ENCODE peak calls at places on chromosomes 12 and 14, in seven cellular contexts. R is A549, F is psoas muscle, L is bronchial epithelial cell, W is left lung, X is cardiac fibroblast, S is lower leg skin. E is an unnamed sample.

GRCh38 chr12:49133014-49133413 is 1.8 kb upstream of the TUBA1B start:
- DNase-seq in R (no peak), F (no peak), L (no peak), W (no peak), X (no peak), S (no peak), E (no peak)

GRCh38 chr14:53628747-53629146 is 327.9 kb downstream of the BMP4 start:
- DNase-seq in R (no peak), F (no peak), L (no peak), W (no peak), X (no peak), S (no peak), E (no peak)

GRCh38 chr14:94989946-94990345 is 167.4 kb downstream of the DICER1 start:
- DNase-seq in R (no peak), F (no peak), L (peak; percentile 8), W (no peak), X (no peak), S (no peak), E (no peak)

GRCh38 chr14:100653409-100653808 is 66.2 kb upstream of the BEGAIN start:
- DNase-seq in R (no peak), F (no peak), L (no peak), W (no peak), X (no peak), S (no peak), E (no peak)

GRCh38 chr12:23083267-23083666 is 458.3 kb downstream of the ETNK1 start:
- DNase-seq in R (peak; percentile 2), F (no peak), L (peak; percentile 95), W (no peak), X (peak; percentile 27), S (no peak), E (no peak)

GRCh38 chr12:15044461-15044860 is 71.6 kb downstream of the PDE6H start:
- DNase-seq in R (no peak), F (no peak), L (no peak), W (no peak), X (peak; percentile 41), S (no peak), E (no peak)

GRCh38 chr14:89540009-89540829 is 123.2 kb upstream of the FOXN3 start:
- DNase-seq in R (no peak), F (no peak), L (peak; percentile 17), W (no peak), X (peak; percentile 11), S (no peak), E (no peak)

GRCh38 chr12:54591001-54591591 is 2.6 kb upstream of the PPP1R1A start:
- DNase-seq in R (no peak), F (no peak), L (peak; percentile 2), W (no peak), X (peak; percentile 22), S (no peak), E (no peak)

GRCh38 chr14:51341338-51341737 is 101.3 kb downstream of the TMX1 start:
- DNase-seq in R (no peak), F (no peak), L (peak; percentile 79), W (no peak), X (no peak), S (no peak), E (no peak)

GRCh38 chr12:128823916-128824839 is at the start of gene SLC15A4:
- DNase-seq in R (peak; percentile 94), F (peak; percentile 98), L (peak; percentile 73), W (peak; percentile 99), X (peak; percentile 93), S (peak; percentile 94), E (peak; percentile 96)

GRCh38 chr12:6821271-6821673 is 349 bp upstream of the GPR162 start:
- DNase-seq in R (peak; percentile 59), F (peak; percentile 78), L (peak; percentile 29), W (no peak), X (peak; percentile 87), S (peak; percentile 66), E (no peak)

GRCh38 chr14:55701638-55702037 is 121.6 kb downstream of the KTN1 start:
- DNase-seq in R (peak; percentile 33), F (no peak), L (peak; percentile 88), W (no peak), X (no peak), S (no peak), E (no peak)

GRCh38 chr12:66813137-66813867 is 134.4 kb upstream of the GRIP1 start:
- DNase-seq in R (no peak), F (no peak), L (peak; percentile 69), W (no peak), X (no peak), S (no peak), E (no peak)

GRCh38 chr14:85122690-85123089 is 407.3 kb upstream of the FLRT2 start:
- DNase-seq in R (no peak), F (no peak), L (peak; percentile 37), W (no peak), X (peak; percentile 3), S (no peak), E (no peak)

GRCh38 chr12:51326762-51327439 is 2.9 kb upstream of the BIN2 start:
- DNase-seq in R (peak; percentile 42), F (no peak), L (peak; percentile 50), W (no peak), X (peak; percentile 91), S (peak; percentile 37), E (no peak)

GRCh38 chr14:68458840-68459469 is 333.9 kb downstream of the ZFP36L1 start:
- DNase-seq in R (peak; percentile 100), F (peak; percentile 76), L (peak; percentile 95), W (no peak), X (peak; percentile 54), S (no peak), E (no peak)

GRCh38 chr14:51643137-51643536 is 8.6 kb upstream of the FRMD6 start:
- DNase-seq in R (no peak), F (no peak), L (peak; percentile 68), W (no peak), X (no peak), S (no peak), E (no peak)

GRCh38 chr12:130987151-130987931 is 33.6 kb downstream of the ADGRD1 start:
- DNase-seq in R (no peak), F (no peak), L (no peak), W (no peak), X (no peak), S (no peak), E (no peak)

GRCh38 chr12:108884116-108885012 is 4.5 kb downstream of the DAO start:
- DNase-seq in R (peak; percentile 66), F (peak; percentile 66), L (peak; percentile 26), W (peak; percentile 82), X (peak; percentile 32), S (peak; percentile 30), E (peak; percentile 54)

GRCh38 chr14:21300892-21301291 is 21.0 kb downstream of the RPGRIP1 start:
- DNase-seq in R (no peak), F (no peak), L (no peak), W (peak; percentile 80), X (no peak), S (no peak), E (no peak)

GRCh38 chr12:98238513-98238912 is 276.9 kb upstream of the TMPO start:
- DNase-seq in R (no peak), F (no peak), L (peak; percentile 39), W (no peak), X (peak; percentile 62), S (peak; percentile 14), E (no peak)

GRCh38 chr12:12441051-12441807 is 84.4 kb downstream of the BORCS5 start:
- DNase-seq in R (no peak), F (no peak), L (no peak), W (no peak), X (no peak), S (no peak), E (no peak)

DNA sequence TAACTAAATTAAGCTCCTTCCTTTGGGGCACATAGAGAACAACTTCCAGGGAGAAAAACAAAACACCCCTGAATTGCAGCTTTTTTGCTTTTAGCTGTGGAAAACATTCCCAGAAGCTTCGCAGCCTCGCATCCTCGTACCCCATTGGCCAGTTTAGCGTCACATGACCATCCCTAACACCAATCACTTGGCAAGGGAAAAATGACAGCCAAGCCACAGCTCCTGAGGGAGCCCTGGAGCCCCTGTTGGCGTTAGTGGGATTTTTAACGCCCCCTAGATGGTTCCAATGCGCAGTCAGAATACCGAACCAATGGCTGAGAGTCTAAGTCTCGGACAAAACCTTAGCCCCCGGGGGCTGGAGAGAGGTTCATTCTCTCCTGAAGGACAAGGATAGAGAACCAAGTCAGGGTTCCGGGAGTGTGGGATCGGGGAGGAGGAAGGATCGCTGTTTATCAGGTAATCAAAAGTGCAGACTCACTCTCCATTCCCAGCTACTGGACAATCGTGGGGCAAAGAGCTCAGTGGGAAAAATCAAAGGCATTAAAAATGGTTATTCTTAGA is 135.6 kb upstream of the HIF1A start:
- DNase-seq in R (peak; percentile 96), F (no peak), L (no peak), W (no peak), X (no peak), S (no peak), E (peak; percentile 13)
- TF ChIP-seq CTCF in R (peak; percentile 36), F (no peak), L (no peak), W (no peak), X (no peak), S (no peak), E (no peak)

DNA sequence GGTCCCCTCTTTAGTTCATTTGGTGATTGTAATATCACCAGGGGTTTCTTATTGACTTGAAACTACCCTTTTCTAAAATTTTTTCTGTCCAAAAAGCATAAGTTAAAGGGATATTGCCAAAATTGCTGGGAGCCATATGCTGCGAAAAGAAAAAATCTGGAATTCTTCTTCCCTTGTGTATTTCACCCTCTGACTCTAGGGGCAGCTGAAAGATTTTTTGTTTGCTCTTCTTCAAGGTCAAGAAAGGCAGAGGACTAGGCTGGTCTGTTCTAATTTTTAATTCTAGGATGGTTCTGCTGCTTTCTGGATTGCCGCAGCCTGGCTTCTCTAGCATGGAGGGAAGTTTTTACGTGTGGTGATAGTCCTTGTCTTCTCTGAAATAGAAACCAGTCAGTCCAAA is 61.6 kb downstream of the FBXL14 start:
- DNase-seq in R (no peak), F (no peak), L (no peak), W (no peak), X (no peak), S (no peak), E (no peak)
- TF ChIP-seq CTCF in R (no peak), F (no peak), L (no peak), W (no peak), X (no peak), S (no peak), E (no peak)

DNA sequence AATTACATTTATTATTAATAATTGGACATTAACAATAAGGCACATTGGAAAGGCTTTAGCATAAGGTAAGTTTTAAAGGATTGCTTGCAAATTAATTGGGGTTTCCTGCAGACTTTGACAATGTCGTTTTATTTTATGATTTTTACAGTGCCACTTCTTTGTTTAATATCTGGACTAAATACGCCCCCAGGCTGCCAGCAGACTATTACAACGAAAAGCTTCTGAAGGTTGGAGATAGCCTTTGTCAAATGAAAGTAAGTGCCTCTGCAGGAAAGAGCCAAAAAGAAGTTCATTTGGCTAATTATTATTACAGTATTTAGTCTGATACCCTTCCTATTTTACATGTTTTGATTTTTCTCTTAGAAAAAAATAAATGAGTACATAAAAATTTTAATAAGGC is 11.3 kb downstream of the CFAP54 start:
- DNase-seq in R (no peak), F (no peak), L (no peak), W (no peak), X (peak; percentile 68), S (no peak), E (no peak)
- TF ChIP-seq CTCF in R (no peak), F (peak; percentile 17), L (no peak), W (no peak), X (peak; percentile 25), S (no peak), E (no peak)

DNA sequence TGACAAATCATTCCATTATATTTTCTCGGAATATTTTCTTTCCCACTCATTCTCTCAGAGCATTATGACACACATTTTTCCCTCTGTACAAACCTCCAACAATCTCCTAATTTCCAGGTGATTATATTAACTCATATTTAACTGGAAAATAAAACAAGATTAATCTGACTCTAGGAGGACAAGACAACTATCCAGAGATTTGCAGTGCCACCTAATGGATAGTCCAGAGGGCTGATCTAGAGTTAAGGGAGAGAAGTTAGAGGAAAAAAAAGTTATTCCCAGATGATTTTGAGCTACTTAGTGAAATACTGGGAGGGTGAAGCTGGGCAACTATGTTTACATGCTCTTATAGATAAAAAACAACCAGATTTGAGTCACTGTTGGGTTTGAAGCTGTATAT is 161.7 kb downstream of the ALX1 start:
- DNase-seq in R (peak; percentile 49), F (no peak), L (peak; percentile 9), W (no peak), X (peak; percentile 16), S (no peak), E (no peak)
- TF ChIP-seq CTCF in R (peak; percentile 46), F (no peak), L (peak; percentile 6), W (no peak), X (peak; percentile 25), S (no peak), E (no peak)